ENCODE peak calls at places on chromosomes 7 and 10, in five cellular contexts. Y is GM23338, D is colonic mucosa, C is tibial artery, P is breast epithelium. W is an unnamed sample.

GRCh38 chr10:116469437-116469836 is 41.8 kb downstream of the PNLIPRP3 start:
- DNase-seq in Y (no peak), D (no peak), C (no peak), P (no peak), W (no peak)

GRCh38 chr10:100508691-100509150 is 10.9 kb downstream of the SEC31B start:
- DNase-seq in Y (peak), D (no peak), C (no peak), P (no peak), W (no peak)

GRCh38 chr7:23261843-23262452 is 15.4 kb downstream of the GPNMB start:
- DNase-seq in Y (peak), D (peak), C (peak), P (no peak), W (peak)

GRCh38 chr7:21934824-21935223 is 10.9 kb downstream of the CDCA7L start:
- DNase-seq in Y (no peak), D (no peak), C (no peak), P (no peak), W (no peak)

GRCh38 chr10:124739119-124739921 is 4.9 kb downstream of the FAM53B start:
- DNase-seq in Y (peak), D (no peak), C (peak), P (no peak), W (no peak)

GRCh38 chr10:17029581-17030271 is 99.9 kb downstream of the CUBN start:
- DNase-seq in Y (no peak), D (peak), C (peak), P (peak), W (peak)

GRCh38 chr7:27640914-27641570 is 21.6 kb downstream of the HIBADH start:
- DNase-seq in Y (no peak), D (no peak), C (no peak), P (no peak), W (no peak)

GRCh38 chr10:48594371-48594770 is 10.5 kb downstream of the ARHGAP22 start:
- DNase-seq in Y (no peak), D (no peak), C (no peak), P (no peak), W (no peak)

GRCh38 chr10:36629476-36629875 is 495.9 kb upstream of the ANKRD30A start:
- DNase-seq in Y (no peak), D (no peak), C (no peak), P (no peak), W (no peak)

GRCh38 chr10:119263966-119264621 is 56.7 kb downstream of the GRK5 start:
- DNase-seq in Y (no peak), D (no peak), C (peak), P (no peak), W (no peak)

GRCh38 chr10:7053195-7053594 is 357.6 kb downstream of the SFMBT2 start:
- DNase-seq in Y (peak), D (no peak), C (no peak), P (no peak), W (no peak)

GRCh38 chr7:16064316-16064715 is 357.0 kb downstream of the CRPPA start:
- DNase-seq in Y (no peak), D (no peak), C (no peak), P (no peak), W (no peak)

GRCh38 chr7:50615519-50615845 is 50.3 kb upstream of the DDC start:
- DNase-seq in Y (no peak), D (no peak), C (no peak), P (no peak), W (no peak)

GRCh38 chr7:120056227-120056626 is 216.7 kb upstream of the KCND2 start:
- DNase-seq in Y (no peak), D (no peak), C (no peak), P (no peak), W (no peak)

GRCh38 chr7:120055300-120055699 is 217.7 kb upstream of the KCND2 start:
- DNase-seq in Y (no peak), D (no peak), C (no peak), P (no peak), W (no peak)

GRCh38 chr7:120053390-120053961 is 219.5 kb upstream of the KCND2 start:
- DNase-seq in Y (no peak), D (no peak), C (no peak), P (no peak), W (no peak)

GRCh38 chr7:120052884-120053382 is 220.0 kb upstream of the KCND2 start:
- DNase-seq in Y (no peak), D (no peak), C (peak), P (peak), W (no peak)

DNA sequence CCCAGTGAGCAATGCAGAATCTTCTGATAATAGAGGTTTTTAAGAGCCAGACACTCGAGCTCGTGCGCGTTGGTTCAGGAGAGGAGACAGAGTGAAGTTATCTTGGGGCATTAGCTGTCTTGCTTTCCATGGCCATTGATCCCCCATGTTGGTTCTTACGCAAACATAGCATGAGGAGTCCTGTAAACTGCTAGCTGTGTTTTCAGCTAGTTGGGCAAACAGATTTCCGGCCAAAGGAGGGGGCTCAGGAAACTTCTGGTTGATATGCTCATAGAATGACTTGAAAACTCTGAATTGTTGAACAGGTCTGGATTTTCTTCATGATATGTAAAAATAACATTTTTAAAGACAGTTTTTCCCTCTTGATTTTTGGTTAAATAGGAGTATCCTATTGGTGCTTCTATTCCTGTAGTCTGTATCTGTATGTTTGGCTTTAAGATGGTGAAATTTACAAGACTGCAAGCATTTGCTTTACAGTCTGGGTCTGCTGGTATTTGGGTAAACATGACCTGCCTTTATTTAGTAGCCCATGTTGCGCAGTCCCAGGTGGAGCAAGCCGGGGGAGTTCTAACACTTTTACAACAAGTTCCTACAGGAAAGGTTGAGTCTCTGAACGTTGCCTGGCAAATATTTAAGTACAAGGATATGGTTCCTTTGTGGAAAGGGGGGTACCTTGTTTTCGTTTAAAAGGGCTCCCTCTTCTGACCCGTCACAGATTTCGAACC is 218.4 kb upstream of the KCND2 start:
- DNase-seq in Y (no peak), D (no peak), C (no peak), P (no peak), W (no peak)
- H3K27ac ChIP-seq in Y (no peak), D (no peak), C (no peak), P (peak), W (no peak)

GRCh38 chr7:134130124-134130523 is 3.0 kb downstream of the LRGUK start:
- DNase-seq in Y (peak), D (no peak), C (no peak), P (no peak), W (no peak)
- H3K27ac ChIP-seq in Y (peak), D (no peak), C (no peak), P (no peak), W (no peak)

DNA sequence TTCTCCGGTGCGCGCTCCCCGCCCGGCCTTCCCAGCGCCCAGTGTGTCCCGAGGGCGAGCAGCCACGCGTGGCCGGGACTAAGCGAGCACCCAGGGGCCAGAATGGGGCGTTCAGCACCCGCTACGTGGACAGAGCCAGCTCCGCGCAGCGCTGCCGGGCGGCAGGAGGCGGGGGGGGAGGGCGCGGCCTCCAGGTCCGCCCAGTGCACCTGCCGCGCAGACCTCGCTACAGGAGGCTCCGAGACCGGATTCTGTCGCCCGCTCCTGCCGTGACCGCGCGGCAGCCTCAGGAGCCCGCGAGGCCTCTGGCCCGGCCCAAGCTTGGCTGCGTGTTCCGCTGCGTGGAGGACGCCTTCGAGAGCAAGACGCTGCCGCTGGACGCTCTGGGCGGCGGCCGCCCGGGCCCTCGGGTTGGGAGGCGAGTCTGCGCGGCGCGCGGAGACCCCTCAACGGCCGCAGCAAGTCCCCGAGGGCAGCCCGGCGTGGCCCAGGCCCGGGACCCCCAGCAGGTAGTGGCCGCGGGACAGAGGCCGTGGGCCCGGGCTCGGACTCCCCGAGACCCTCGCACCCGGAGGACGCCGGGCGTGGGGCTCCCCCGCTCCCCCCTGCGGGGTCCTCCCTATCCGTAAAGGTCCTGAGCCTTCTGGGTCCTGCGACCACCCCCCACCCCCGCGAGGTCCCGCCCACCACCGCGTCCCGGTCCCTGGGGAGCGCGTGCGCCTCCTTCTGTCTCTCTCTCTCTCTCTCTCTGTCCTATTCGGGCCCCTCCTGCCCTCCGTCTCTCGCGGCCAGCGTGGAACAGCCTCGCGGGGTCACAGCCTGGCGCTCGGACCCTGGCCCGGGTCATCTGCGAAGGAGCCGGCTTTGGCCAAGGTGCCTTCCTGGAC is 904 bp upstream of the DPYSL4 start:
- DNase-seq in Y (peak), D (peak), C (no peak), P (no peak), W (no peak)
- H3K27ac ChIP-seq in Y (no peak), D (no peak), C (no peak), P (no peak), W (no peak)

DNA sequence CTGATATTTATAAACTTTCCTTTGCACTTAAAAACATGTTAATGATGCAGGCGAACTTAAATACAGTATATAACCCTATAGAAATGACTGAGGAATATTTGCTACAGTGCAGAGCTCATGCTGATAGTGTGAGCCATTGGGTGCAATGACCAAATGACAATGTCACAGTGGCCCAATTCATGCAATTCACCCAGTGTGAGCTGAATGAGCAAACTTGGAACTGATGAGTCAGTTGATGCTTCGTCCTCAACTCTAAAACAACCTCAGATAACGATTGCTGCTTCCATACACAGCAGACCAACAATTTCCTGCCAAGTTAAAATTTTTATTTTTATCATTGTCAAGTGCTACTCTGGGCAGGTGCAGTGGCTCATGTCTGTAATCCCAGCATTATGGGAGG is 12.1 kb upstream of the ZC3HAV1L start:
- DNase-seq in Y (no peak), D (no peak), C (no peak), P (no peak), W (no peak)
- H3K27ac ChIP-seq in Y (no peak), D (no peak), C (no peak), P (no peak), W (no peak)

GRCh38 chr7:75996476-75996875 is 2.1 kb upstream of the TMEM120A start:
- DNase-seq in Y (no peak), D (no peak), C (peak), P (no peak), W (no peak)
- H3K27ac ChIP-seq in Y (no peak), D (no peak), C (no peak), P (no peak), W (no peak)

DNA sequence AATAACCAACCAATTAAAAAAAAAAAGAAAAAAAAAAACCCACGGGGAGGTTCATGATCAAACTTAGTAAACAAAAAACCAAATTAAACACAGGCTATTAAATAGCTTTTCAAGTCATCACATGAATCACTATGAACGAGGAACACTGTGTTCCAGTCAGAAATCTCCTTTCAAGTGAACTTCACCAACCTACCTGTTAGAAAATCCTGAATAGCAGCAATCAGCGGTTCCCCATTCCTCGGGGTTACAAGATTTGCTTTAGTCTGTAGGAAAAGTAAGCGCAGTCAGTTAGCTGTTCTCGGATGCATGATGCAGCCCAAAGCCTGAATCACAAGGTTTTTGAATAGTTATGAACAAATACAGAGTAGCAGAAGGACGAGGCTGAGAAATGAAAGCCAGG is 19.0 kb downstream of the POLR3A start:
- DNase-seq in Y (no peak), D (no peak), C (no peak), P (no peak), W (no peak)
- H3K27ac ChIP-seq in Y (no peak), D (no peak), C (no peak), P (no peak), W (peak)

GRCh38 chr7:116311816-116312471 is 101.6 kb downstream of the TES start:
- DNase-seq in Y (no peak), D (no peak), C (no peak), P (no peak), W (no peak)

GRCh38 chr7:116316838-116317612 is 106.7 kb downstream of the TES start:
- DNase-seq in Y (no peak), D (peak), C (peak), P (peak), W (peak)

GRCh38 chr7:116315803-116316202 is 105.5 kb downstream of the TES start:
- DNase-seq in Y (no peak), D (no peak), C (no peak), P (no peak), W (no peak)

GRCh38 chr7:116317907-116318306 is 107.6 kb downstream of the TES start:
- DNase-seq in Y (no peak), D (no peak), C (no peak), P (no peak), W (no peak)

GRCh38 chr7:116315293-116315692 is 105.0 kb downstream of the TES start:
- DNase-seq in Y (no peak), D (no peak), C (no peak), P (no peak), W (no peak)
- H3K27ac ChIP-seq in Y (no peak), D (no peak), C (no peak), P (no peak), W (no peak)

GRCh38 chr10:129963831-129964501 is at the start of gene EBF3:
- DNase-seq in Y (peak), D (peak), C (peak), P (peak), W (no peak)

GRCh38 chr10:129962092-129962494 is 2.0 kb downstream of the EBF3 start:
- DNase-seq in Y (no peak), D (no peak), C (peak), P (no peak), W (no peak)

GRCh38 chr10:129964611-129965417 is 740 bp upstream of the EBF3 start:
- DNase-seq in Y (no peak), D (no peak), C (peak), P (no peak), W (no peak)

GRCh38 chr10:129962558-129963075 is 1.5 kb downstream of the EBF3 start:
- DNase-seq in Y (no peak), D (no peak), C (no peak), P (no peak), W (no peak)

DNA sequence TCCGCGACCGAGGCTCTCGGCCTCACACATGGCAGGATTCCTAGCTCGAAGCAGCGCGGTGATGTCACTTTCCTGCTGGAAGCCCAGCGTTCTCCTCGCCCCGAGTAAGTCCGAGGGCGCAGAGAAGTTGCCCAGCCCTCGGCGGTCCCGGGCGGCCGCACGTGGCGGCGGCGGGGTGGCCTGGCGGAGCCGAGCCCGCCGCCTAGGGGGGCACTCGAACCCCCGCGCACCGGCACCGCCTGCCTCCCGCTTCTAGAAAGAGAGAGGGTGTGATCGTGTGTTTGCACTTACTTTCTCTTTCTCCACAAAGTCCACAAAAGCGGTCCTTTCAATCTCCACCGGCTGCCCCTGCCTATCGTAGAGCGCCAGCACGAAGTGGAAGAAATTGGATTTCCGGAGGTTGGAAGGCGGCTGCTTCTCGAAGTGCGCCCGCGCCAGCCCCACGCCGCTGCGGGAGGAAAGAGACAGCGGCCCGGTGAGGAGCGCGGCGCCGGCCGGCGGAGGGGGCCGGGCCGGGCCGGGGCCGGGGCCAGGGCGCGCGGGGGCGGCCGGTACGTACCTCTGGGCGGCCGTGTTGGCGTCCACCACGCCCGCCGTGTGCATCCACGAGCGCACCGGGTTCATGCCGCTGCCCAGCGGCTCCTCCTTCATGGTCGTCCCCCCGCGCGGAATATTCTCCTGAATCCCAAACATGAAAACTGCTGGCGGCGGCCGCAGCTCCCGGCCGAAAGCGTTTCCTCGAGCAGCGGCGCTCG is 821 bp downstream of the EBF3 start:
- DNase-seq in Y (peak), D (no peak), C (peak), P (no peak), W (no peak)
- H3K27ac ChIP-seq in Y (no peak), D (no peak), C (peak), P (peak), W (no peak)

GRCh38 chr7:141369422-141369821 is 181.8 kb upstream of the AGK start:
- DNase-seq in Y (no peak), D (no peak), C (no peak), P (peak), W (no peak)
- H3K27ac ChIP-seq in Y (no peak), D (no peak), C (no peak), P (no peak), W (peak)

W was measured in caudate nucleus.